ENCODE peak calls at places on chromosomes 12 and 14, in eight cellular contexts. One of them, this sample, is unnamed.

GRCh38 chr12:104886418-104887401 is 71.4 kb downstream of the SLC41A2 start:
- DNase-seq in astrocyte of the spinal cord: peak
- DNase-seq in left ventricle myocardium inferior: no peak
- DNase-seq in GM23338: no peak
- DNase-seq in GM12865: no peak
- DNase-seq in mesothelial cell of epicardium: no peak
- DNase-seq in lower leg skin: no peak
- DNase-seq in cardiac muscle cell: peak
- DNase-seq in this sample: no peak

GRCh38 chr12:45231515-45232145 is 15.7 kb downstream of the ANO6 start:
- DNase-seq in GM23338: no peak
- DNase-seq in cardiac muscle cell: peak
- DNase-seq in GM12865: no peak
- DNase-seq in mesothelial cell of epicardium: no peak
- DNase-seq in left ventricle myocardium inferior: no peak
- DNase-seq in lower leg skin: no peak
- DNase-seq in astrocyte of the spinal cord: peak
- DNase-seq in this sample: no peak

GRCh38 chr12:116263844-116264243 is 13.6 kb downstream of the MED13L start:
- DNase-seq in GM12865: no peak
- DNase-seq in GM23338: peak
- DNase-seq in astrocyte of the spinal cord: no peak
- DNase-seq in cardiac muscle cell: peak
- DNase-seq in left ventricle myocardium inferior: no peak
- DNase-seq in lower leg skin: no peak
- DNase-seq in mesothelial cell of epicardium: no peak
- DNase-seq in this sample: no peak

GRCh38 chr14:91573894-91574837 is 64.1 kb upstream of the PPP4R3A start:
- DNase-seq in astrocyte of the spinal cord: peak
- DNase-seq in GM23338: peak
- DNase-seq in mesothelial cell of epicardium: peak
- DNase-seq in cardiac muscle cell: peak
- DNase-seq in lower leg skin: peak
- DNase-seq in GM12865: peak
- DNase-seq in left ventricle myocardium inferior: peak
- DNase-seq in this sample: peak

GRCh38 chr12:53235164-53235563 is 3.2 kb upstream of the RARG start:
- DNase-seq in cardiac muscle cell: no peak
- DNase-seq in lower leg skin: no peak
- DNase-seq in GM12865: no peak
- DNase-seq in GM23338: no peak
- DNase-seq in astrocyte of the spinal cord: no peak
- DNase-seq in mesothelial cell of epicardium: no peak
- DNase-seq in left ventricle myocardium inferior: no peak
- DNase-seq in this sample: no peak

GRCh38 chr12:122399592-122400373 is 22.7 kb downstream of the CLIP1 start:
- DNase-seq in GM12865: peak
- DNase-seq in left ventricle myocardium inferior: peak
- DNase-seq in mesothelial cell of epicardium: peak
- DNase-seq in astrocyte of the spinal cord: peak
- DNase-seq in cardiac muscle cell: peak
- DNase-seq in lower leg skin: peak
- DNase-seq in GM23338: peak
- DNase-seq in this sample: peak

GRCh38 chr14:75428230-75429104 is 645 bp downstream of the JDP2 start:
- DNase-seq in lower leg skin: no peak
- DNase-seq in GM12865: peak
- DNase-seq in astrocyte of the spinal cord: no peak
- DNase-seq in GM23338: peak
- DNase-seq in mesothelial cell of epicardium: peak
- DNase-seq in cardiac muscle cell: peak
- DNase-seq in left ventricle myocardium inferior: peak
- DNase-seq in this sample: peak

GRCh38 chr12:113926792-113927191 is 39.3 kb downstream of the RBM19 start:
- DNase-seq in astrocyte of the spinal cord: peak
- DNase-seq in mesothelial cell of epicardium: no peak
- DNase-seq in lower leg skin: no peak
- DNase-seq in GM12865: peak
- DNase-seq in cardiac muscle cell: no peak
- DNase-seq in GM23338: no peak
- DNase-seq in left ventricle myocardium inferior: no peak
- DNase-seq in this sample: no peak

GRCh38 chr14:68724914-68725313 is 68.0 kb downstream of the ZFP36L1 start:
- DNase-seq in GM12865: no peak
- DNase-seq in left ventricle myocardium inferior: no peak
- DNase-seq in cardiac muscle cell: no peak
- DNase-seq in GM23338: no peak
- DNase-seq in lower leg skin: no peak
- DNase-seq in mesothelial cell of epicardium: no peak
- DNase-seq in astrocyte of the spinal cord: no peak
- DNase-seq in this sample: no peak

GRCh38 chr12:3930216-3930615 is 57.0 kb upstream of the PARP11 start:
- DNase-seq in GM23338: no peak
- DNase-seq in astrocyte of the spinal cord: no peak
- DNase-seq in GM12865: no peak
- DNase-seq in lower leg skin: no peak
- DNase-seq in mesothelial cell of epicardium: no peak
- DNase-seq in left ventricle myocardium inferior: no peak
- DNase-seq in cardiac muscle cell: no peak
- DNase-seq in this sample: no peak

GRCh38 chr14:61662437-61663311 is 32.6 kb upstream of the HIF1A start:
- DNase-seq in mesothelial cell of epicardium: no peak
- DNase-seq in astrocyte of the spinal cord: peak
- DNase-seq in GM23338: peak
- DNase-seq in left ventricle myocardium inferior: no peak
- DNase-seq in GM12865: peak
- DNase-seq in lower leg skin: peak
- DNase-seq in cardiac muscle cell: peak
- DNase-seq in this sample: peak

GRCh38 chr12:63802012-63802608 is 22.4 kb downstream of the RXYLT1 start:
- DNase-seq in cardiac muscle cell: peak
- DNase-seq in GM12865: peak
- DNase-seq in lower leg skin: no peak
- DNase-seq in GM23338: peak
- DNase-seq in mesothelial cell of epicardium: no peak
- DNase-seq in astrocyte of the spinal cord: peak
- DNase-seq in left ventricle myocardium inferior: no peak
- DNase-seq in this sample: no peak

GRCh38 chr12:3277261-3277943 is 200.2 kb downstream of the TSPAN9 start:
- DNase-seq in GM23338: no peak
- DNase-seq in lower leg skin: no peak
- DNase-seq in GM12865: no peak
- DNase-seq in astrocyte of the spinal cord: no peak
- DNase-seq in cardiac muscle cell: no peak
- DNase-seq in mesothelial cell of epicardium: no peak
- DNase-seq in left ventricle myocardium inferior: no peak
- DNase-seq in this sample: no peak

GRCh38 chr14:23421594-23421993 is 13.5 kb upstream of the MYH6 start:
- DNase-seq in GM23338: no peak
- DNase-seq in astrocyte of the spinal cord: no peak
- DNase-seq in cardiac muscle cell: no peak
- DNase-seq in left ventricle myocardium inferior: no peak
- DNase-seq in GM12865: peak
- DNase-seq in lower leg skin: no peak
- DNase-seq in mesothelial cell of epicardium: no peak
- DNase-seq in this sample: no peak

GRCh38 chr12:57840701-57841100 is 5.8 kb downstream of the CTDSP2 start:
- DNase-seq in mesothelial cell of epicardium: no peak
- DNase-seq in GM12865: no peak
- DNase-seq in cardiac muscle cell: peak
- DNase-seq in astrocyte of the spinal cord: peak
- DNase-seq in GM23338: no peak
- DNase-seq in lower leg skin: no peak
- DNase-seq in left ventricle myocardium inferior: no peak
- DNase-seq in this sample: no peak

GRCh38 chr14:37246427-37246829 is 48.7 kb downstream of the MIPOL1 start:
- DNase-seq in cardiac muscle cell: peak
- DNase-seq in GM23338: peak
- DNase-seq in astrocyte of the spinal cord: peak
- DNase-seq in left ventricle myocardium inferior: no peak
- DNase-seq in lower leg skin: no peak
- DNase-seq in GM12865: peak
- DNase-seq in mesothelial cell of epicardium: no peak
- DNase-seq in this sample: no peak

GRCh38 chr12:402127-402456 is 648 bp downstream of the CCDC77 start:
- DNase-seq in lower leg skin: no peak
- DNase-seq in cardiac muscle cell: peak
- DNase-seq in astrocyte of the spinal cord: peak
- DNase-seq in GM12865: peak
- DNase-seq in GM23338: peak
- DNase-seq in left ventricle myocardium inferior: no peak
- DNase-seq in mesothelial cell of epicardium: no peak
- DNase-seq in this sample: no peak
- TF ChIP-seq CTCF in lower leg skin: no peak
- TF ChIP-seq CTCF in cardiac muscle cell: peak
- TF ChIP-seq CTCF in astrocyte of the spinal cord: peak
- TF ChIP-seq CTCF in GM12865: no peak
- TF ChIP-seq CTCF in GM23338: peak
- TF ChIP-seq CTCF in left ventricle myocardium inferior: no peak
- TF ChIP-seq CTCF in mesothelial cell of epicardium: no peak
- TF ChIP-seq CTCF in this sample: no peak

DNA sequence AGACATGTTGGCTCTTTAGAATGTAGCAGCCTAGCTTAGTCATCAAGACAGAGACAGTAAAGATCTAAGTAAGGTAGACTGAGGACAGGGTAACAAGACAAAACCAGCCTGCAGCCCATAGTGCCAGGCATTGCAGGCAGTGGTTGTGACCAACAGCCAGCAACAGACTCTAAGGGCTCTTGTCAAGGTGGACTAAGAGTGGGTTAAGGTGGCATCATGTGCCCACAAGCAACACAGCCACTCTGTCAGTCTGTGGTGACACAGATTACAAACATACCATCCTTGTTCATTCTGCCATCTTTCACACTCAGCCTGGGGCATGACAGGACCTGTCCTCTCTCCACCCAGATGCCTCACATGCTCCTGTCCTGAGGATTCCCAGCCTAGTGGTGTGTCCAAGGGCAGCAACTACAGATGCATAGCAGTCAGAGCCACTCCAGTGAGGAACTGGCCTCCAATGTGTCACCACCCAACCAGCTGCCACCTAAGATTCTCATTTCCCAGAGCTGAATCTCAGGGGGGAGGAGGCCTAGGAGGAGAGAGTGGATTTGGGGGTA is 28.3 kb downstream of the VDR start:
- DNase-seq in mesothelial cell of epicardium: no peak
- DNase-seq in astrocyte of the spinal cord: no peak
- DNase-seq in left ventricle myocardium inferior: no peak
- DNase-seq in GM12865: no peak
- DNase-seq in cardiac muscle cell: no peak
- DNase-seq in lower leg skin: no peak
- DNase-seq in GM23338: no peak
- DNase-seq in this sample: no peak
- TF ChIP-seq CTCF in mesothelial cell of epicardium: no peak
- TF ChIP-seq CTCF in astrocyte of the spinal cord: no peak
- TF ChIP-seq CTCF in left ventricle myocardium inferior: no peak
- TF ChIP-seq CTCF in GM12865: no peak
- TF ChIP-seq CTCF in cardiac muscle cell: no peak
- TF ChIP-seq CTCF in lower leg skin: no peak
- TF ChIP-seq CTCF in GM23338: no peak
- TF ChIP-seq CTCF in this sample: no peak

GRCh38 chr12:6146951-6147350 is 22.5 kb upstream of the VWF start:
- DNase-seq in astrocyte of the spinal cord: no peak
- DNase-seq in lower leg skin: no peak
- DNase-seq in GM23338: no peak
- DNase-seq in mesothelial cell of epicardium: no peak
- DNase-seq in left ventricle myocardium inferior: no peak
- DNase-seq in GM12865: no peak
- DNase-seq in cardiac muscle cell: no peak
- DNase-seq in this sample: no peak
- TF ChIP-seq CTCF in astrocyte of the spinal cord: no peak
- TF ChIP-seq CTCF in lower leg skin: no peak
- TF ChIP-seq CTCF in GM23338: no peak
- TF ChIP-seq CTCF in mesothelial cell of epicardium: no peak
- TF ChIP-seq CTCF in left ventricle myocardium inferior: no peak
- TF ChIP-seq CTCF in GM12865: no peak
- TF ChIP-seq CTCF in cardiac muscle cell: no peak
- TF ChIP-seq CTCF in this sample: no peak

DNA sequence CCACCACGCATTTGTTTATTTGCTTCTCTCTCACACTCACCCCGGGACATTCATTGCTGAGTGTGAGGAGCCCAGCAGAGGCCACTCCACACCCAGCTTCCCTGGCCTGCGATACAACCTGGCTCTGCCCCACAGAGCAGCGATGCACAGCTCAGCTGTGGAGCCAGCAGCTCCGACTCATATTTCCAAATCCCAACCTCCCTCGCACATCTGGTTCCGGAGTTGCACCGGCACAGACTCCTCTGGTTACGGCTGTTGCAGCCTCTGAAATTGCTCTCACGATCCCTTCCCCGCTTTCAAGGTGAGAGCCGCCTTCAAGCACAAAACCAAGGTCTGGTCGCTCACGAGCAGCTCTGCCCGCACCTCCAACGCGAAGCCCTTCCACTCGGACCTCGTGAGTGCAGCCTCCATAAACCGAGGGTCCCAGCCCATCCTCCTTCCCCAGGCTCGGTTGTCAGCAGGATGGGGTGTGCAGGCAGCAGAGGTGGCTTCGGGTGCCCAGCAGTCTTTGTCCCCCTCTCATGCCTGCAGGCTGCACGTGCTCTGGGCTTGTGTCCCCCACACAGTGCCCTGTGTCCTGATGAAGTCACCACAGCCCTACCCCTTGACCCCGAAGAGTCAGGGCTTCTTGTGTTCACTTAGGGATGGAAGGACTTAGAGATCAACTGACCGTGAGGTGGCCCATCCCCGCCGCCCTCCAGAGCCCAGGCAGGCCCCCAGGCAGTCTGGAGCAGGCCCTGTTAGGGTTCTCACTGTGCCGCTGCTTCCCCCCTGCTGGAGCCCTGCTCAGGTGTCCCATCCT is 184.3 kb downstream of the ADGRD1 start:
- DNase-seq in GM12865: no peak
- DNase-seq in cardiac muscle cell: peak
- DNase-seq in mesothelial cell of epicardium: no peak
- DNase-seq in lower leg skin: no peak
- DNase-seq in left ventricle myocardium inferior: no peak
- DNase-seq in astrocyte of the spinal cord: no peak
- DNase-seq in GM23338: no peak
- DNase-seq in this sample: no peak
- TF ChIP-seq CTCF in GM12865: no peak
- TF ChIP-seq CTCF in cardiac muscle cell: no peak
- TF ChIP-seq CTCF in mesothelial cell of epicardium: no peak
- TF ChIP-seq CTCF in lower leg skin: no peak
- TF ChIP-seq CTCF in left ventricle myocardium inferior: peak
- TF ChIP-seq CTCF in astrocyte of the spinal cord: no peak
- TF ChIP-seq CTCF in GM23338: peak
- TF ChIP-seq CTCF in this sample: no peak

GRCh38 chr12:25130741-25131188 is 64.2 kb downstream of the DNAI7 start:
- DNase-seq in mesothelial cell of epicardium: no peak
- DNase-seq in GM23338: peak
- DNase-seq in cardiac muscle cell: peak
- DNase-seq in lower leg skin: no peak
- DNase-seq in GM12865: peak
- DNase-seq in left ventricle myocardium inferior: no peak
- DNase-seq in astrocyte of the spinal cord: peak
- DNase-seq in this sample: no peak
- TF ChIP-seq CTCF in mesothelial cell of epicardium: peak
- TF ChIP-seq CTCF in GM23338: no peak
- TF ChIP-seq CTCF in cardiac muscle cell: peak
- TF ChIP-seq CTCF in lower leg skin: no peak
- TF ChIP-seq CTCF in GM12865: peak
- TF ChIP-seq CTCF in left ventricle myocardium inferior: peak
- TF ChIP-seq CTCF in astrocyte of the spinal cord: peak
- TF ChIP-seq CTCF in this sample: no peak

This sample was measured in activated B cell treated with CpG ODN at 0.5 μM for 24 hours.